ENCODE peak calls at places on chromosomes 5 and 9, in four cellular contexts. J is mammary epithelial cell, L is neural progenitor cell, Z is GM23338. A is an unnamed sample. For H3K4me1, the result is how much of the 10 kb centered on the place peaks cover.

GRCh38 chr5:10454591-10455272 is 13.1 kb downstream of the ROPN1L start:
- DNase-seq in J (peak), L (no peak), Z (no peak), A (peak)

GRCh38 chr5:156042726-156043125 is 284.2 kb upstream of the SGCD start:
- DNase-seq in J (no peak), L (peak), Z (peak), A (peak)

GRCh38 chr9:116190997-116191396 is 37.4 kb downstream of the PAPPA start:
- DNase-seq in J (peak), L (no peak), Z (no peak), A (peak)

GRCh38 chr9:87556821-87557220 is 59.2 kb downstream of the DAPK1 start:
- DNase-seq in J (no peak), L (no peak), Z (no peak), A (peak)

GRCh38 chr5:4370218-4370617 is 769.9 kb upstream of the ADAMTS16 start:
- DNase-seq in J (peak), L (no peak), Z (no peak), A (no peak)

GRCh38 chr5:64682608-64683007 is 7.7 kb upstream of the SHISAL2B start:
- DNase-seq in J (no peak), L (no peak), Z (peak), A (no peak)

GRCh38 chr9:16267336-16268036 is 603.0 kb downstream of the BNC2 start:
- DNase-seq in J (no peak), L (no peak), Z (no peak), A (peak)

GRCh38 chr5:118596255-118596654 is 392.1 kb downstream of the DTWD2 start:
- DNase-seq in J (peak), L (no peak), Z (no peak), A (no peak)

GRCh38 chr9:128141604-128142003 is 7.6 kb upstream of the LCN2 start:
- DNase-seq in J (no peak), L (no peak), Z (no peak), A (peak)

GRCh38 chr9:95105519-95106287 is 211.8 kb downstream of the FANCC start:
- DNase-seq in J (peak), L (no peak), Z (no peak), A (peak)

DNA sequence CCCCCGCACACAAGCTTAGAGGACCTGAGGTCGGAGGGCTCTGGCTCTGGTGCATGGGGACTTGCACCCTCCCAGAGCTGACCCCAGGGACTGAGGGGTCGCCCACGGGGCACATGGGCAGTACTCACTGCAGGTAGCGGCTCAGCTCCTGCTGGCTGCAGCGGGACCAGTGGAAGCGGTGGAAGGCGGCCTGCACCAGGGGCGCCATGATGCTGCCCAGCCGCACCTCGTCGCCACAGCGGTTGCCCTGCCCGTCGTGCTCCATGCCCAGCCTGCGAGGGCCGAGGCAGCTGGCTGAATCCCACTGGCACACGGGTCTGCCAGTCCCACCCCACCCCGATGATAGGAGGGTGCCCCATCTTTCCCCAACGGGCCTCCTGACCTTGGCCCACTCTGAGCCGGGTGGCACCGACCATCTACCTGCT is 93.8 kb downstream of the ZNF354C start:
- DNase-seq in J (no peak), L (no peak), Z (no peak), A (peak)
- H3K4me2 ChIP-seq in J (no peak), L (no peak), Z (no peak), A (no peak)

DNA sequence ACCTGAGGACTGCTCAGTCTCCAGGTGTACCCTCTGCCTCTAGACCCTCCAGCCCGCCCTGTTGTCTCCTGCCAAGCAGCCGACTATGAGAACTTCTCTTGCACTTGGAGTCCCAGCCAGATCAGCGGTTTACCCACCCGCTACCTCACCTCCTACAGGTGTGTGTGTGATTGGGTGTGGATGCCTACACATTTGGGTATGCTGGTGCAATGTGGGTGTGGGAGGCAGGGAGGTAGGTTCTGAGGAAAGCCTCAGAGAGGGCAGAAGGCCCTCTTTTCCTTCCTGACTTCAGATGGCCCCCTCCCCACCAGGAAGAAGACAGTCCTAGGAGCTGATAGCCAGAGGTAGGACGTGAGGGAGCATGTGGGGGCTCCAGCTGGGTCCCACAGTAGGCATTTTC is 5.0 kb downstream of the IL11RA start:
- DNase-seq in J (no peak), L (no peak), Z (no peak), A (no peak)
- H3K4me1 ChIP-seq in J (under half), L (under half), Z (under half), A (under half)

GRCh38 chr5:84602371-84602771 is 217.7 kb upstream of the EDIL3 start:
- DNase-seq in J (peak), L (no peak), Z (no peak), A (peak)

GRCh38 chr5:84603557-84604185 is 219.0 kb upstream of the EDIL3 start:
- DNase-seq in J (peak), L (no peak), Z (no peak), A (no peak)

GRCh38 chr5:84599964-84600363 is 215.3 kb upstream of the EDIL3 start:
- DNase-seq in J (no peak), L (no peak), Z (peak), A (no peak)

DNA sequence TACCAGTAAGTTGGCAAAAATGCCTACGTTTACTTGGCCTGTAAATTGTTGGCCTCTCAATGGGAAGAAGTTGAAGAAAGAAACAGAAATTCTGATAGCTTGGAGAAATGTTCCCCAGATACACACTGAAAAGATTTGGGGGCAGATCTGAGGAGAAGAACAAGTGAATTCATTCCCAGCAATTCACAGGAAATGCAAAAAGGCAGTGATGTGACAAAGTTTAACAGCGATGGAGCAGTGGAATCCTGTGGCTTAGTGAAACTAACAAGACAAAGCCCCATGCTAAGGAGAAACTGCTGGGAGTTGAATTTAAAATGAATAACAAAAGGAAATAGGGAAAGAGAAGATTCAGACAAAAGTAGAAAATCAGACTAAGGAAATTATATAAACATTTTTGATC is 213.2 kb upstream of the EDIL3 start:
- DNase-seq in J (no peak), L (no peak), Z (peak), A (no peak)
- H3K27ac ChIP-seq in J (no peak), L (peak), Z (peak), A (no peak)

GRCh38 chr5:145536133-145536532 is 299.0 kb downstream of the PRELID2 start:
- DNase-seq in J (no peak), L (no peak), Z (no peak), A (no peak)
- H3K4me2 ChIP-seq in J (no peak), L (no peak), Z (no peak), A (no peak)

A was measured in osteoblast.